ENCODE peak calls at places on chromosomes 16 and 17, in four cellular contexts. Q, E, A and F are unnamed samples.

GRCh38 chr16:87671715-87672270 is 69.5 kb downstream of the JPH3 start:
- DNase-seq in Q (no peak), E (no peak), A (no peak), F (no peak)

GRCh38 chr16:30997887-30998711 is 12.3 kb downstream of the STX1B start:
- DNase-seq in Q (no peak), E (no peak), A (no peak), F (peak; percentile 92)

GRCh38 chr16:81315271-81316175 is 761 bp downstream of the GAN start:
- DNase-seq in Q (peak; percentile 26), E (peak; percentile 45), A (peak; percentile 58), F (peak; percentile 43)

GRCh38 chr17:6753565-6753964 is 2.3 kb upstream of the XAF1 start:
- DNase-seq in Q (no peak), E (peak; percentile 61), A (peak; percentile 74), F (no peak)

GRCh38 chr17:68456529-68457167 is 648 bp downstream of the WIPI1 start:
- DNase-seq in Q (peak; percentile 36), E (peak; percentile 88), A (peak; percentile 87), F (peak; percentile 93)

GRCh38 chr17:28320215-28321061 is 1.4 kb downstream of the TMEM97 start:
- DNase-seq in Q (no peak), E (no peak), A (no peak), F (peak; percentile 18)

GRCh38 chr16:65120811-65121721 is 797 bp downstream of the CDH11 start:
- DNase-seq in Q (no peak), E (peak; percentile 59), A (peak; percentile 51), F (peak; percentile 48)

GRCh38 chr17:39677581-39678339 is 9.5 kb downstream of the PNMT start:
- DNase-seq in Q (no peak), E (no peak), A (no peak), F (no peak)

GRCh38 chr17:53662608-53663007 is 160.1 kb upstream of the KIF2B start:
- DNase-seq in Q (no peak), E (no peak), A (no peak), F (no peak)

DNA sequence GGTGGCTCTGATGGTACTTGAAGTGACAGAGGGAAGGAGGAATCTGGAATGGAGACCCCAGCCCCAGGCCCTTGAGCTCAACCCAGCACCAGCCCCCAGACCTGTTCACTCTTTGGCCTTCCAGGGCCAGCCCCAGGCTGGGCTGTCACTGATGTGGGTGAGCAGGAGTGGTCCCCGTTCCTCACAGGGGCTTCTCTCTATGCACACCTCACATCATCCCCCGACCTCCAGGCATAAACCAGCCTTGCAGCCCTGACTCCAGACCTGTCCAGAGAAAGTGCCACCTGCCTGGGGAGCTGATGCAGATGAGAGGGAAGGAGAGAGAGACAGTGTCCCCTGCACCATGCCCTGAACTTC is 182.6 kb upstream of the SDK2 start:
- DNase-seq in Q (no peak), E (no peak), A (no peak), F (no peak)
- H3K9ac ChIP-seq in Q (no peak overlapping the region), E (no peak overlapping the region), A (no peak overlapping the region), F (no peak overlapping the region)

DNA sequence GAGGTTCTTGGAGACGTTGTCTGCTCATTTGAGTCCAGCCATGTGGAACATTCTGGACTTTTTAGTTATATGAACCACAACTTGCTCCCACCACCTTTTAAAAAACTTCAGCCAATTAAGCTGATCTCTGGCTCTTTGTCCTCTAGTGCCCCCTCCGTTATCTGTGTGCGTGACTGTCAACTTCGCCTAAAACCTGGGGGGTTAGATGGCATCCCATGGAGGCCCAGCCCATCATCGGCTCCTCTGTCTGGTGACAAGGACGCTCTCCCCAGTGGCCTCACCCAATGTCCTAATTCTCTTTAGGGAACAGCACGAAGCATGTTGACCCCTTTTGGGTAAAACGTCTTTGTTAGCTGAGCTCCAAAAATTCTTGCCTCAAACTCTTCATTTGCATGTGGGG is 341.0 kb upstream of the TNRC6C start:
- DNase-seq in Q (no peak), E (no peak), A (no peak), F (no peak)
- TF ChIP-seq EZH2 in Q (no peak), E (no peak), A (no peak), F (no peak)

DNA sequence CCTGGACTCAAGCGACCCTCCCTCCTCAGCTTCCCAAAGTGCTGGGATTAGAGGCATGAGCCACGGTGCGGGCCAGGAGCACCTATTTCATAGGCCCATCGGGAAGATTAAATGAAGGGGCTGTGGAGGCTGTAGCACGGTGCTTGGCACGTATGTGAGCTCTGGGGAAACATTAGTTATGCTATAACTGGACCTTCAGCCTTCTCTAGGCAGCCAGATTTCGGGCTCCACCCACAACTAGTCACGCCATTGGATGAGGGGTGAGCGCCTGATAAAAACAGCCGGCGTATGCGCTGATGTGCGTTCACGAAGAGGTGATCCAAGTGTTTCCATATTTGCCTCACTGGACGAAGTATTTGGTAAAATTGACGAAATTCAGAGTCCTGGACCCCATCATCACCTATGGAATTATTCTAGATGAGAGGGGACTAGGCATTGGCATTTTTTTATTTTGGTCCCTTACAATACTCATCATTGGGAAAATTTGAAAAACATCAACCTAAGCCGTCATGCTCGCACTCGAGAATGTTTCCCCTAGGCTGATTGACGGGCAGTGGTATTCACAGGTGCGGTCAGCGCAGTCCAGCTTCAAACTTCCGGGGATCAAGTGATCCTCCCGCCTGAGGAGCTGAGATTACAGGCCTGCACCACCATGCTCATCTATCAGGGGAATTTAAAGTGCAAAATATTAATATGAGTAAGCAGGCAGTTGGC is 1.8 kb upstream of the ANKRD11 start:
- DNase-seq in Q (no peak), E (no peak), A (no peak), F (no peak)
- H3K9ac ChIP-seq in Q (no peak overlapping the region), E (no peak overlapping the region), A (no peak overlapping the region), F (no peak overlapping the region)

GRCh38 chr17:10144456-10144855 is 54.0 kb downstream of the GAS7 start:
- DNase-seq in Q (no peak), E (no peak), A (no peak), F (no peak)

GRCh38 chr17:10155334-10156081 is 42.9 kb downstream of the GAS7 start:
- DNase-seq in Q (no peak), E (no peak), A (no peak), F (peak; percentile 75)

GRCh38 chr17:10144976-10145375 is 53.4 kb downstream of the GAS7 start:
- DNase-seq in Q (no peak), E (no peak), A (no peak), F (no peak)

GRCh38 chr17:10151667-10152496 is 46.5 kb downstream of the GAS7 start:
- DNase-seq in Q (no peak), E (no peak), A (no peak), F (no peak)

DNA sequence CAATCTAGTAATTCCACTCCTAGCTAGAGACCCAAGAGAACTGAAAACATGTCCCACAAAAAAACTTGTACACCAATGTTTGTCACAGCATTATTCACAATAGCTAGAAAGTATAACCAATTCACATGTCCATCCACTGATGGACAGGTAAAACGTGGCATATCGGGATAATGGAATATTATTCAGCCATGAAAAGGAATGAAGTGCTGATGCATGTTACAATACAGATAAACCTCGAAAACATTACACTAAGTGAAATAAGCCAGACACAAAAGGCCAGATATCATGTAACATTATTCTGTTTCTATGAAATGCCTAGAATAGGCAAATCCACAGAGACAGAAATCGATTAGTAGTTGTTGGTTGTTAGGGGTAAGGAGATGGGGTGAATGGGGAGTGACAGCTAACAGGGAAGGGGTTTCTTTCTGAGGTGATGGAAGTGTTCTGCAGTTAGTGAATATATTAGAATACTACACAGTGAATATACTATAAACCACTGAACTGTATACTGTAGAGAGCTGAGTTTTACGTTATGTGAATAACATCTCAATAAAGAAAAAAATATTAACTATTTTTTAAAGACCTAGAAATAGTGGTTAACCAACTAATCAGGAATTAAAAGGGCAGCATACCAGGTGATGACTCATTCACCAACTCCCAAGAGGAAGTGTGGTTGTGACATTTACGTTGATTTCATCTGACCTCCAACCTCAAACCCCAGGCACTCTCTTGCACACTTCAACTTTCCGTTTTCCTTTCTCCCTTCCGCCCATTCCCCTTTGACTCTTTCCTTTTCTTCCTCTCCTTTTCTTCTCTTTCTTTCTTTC is 48.6 kb downstream of the GAS7 start:
- DNase-seq in Q (no peak), E (no peak), A (no peak), F (peak; percentile 93)
- TF ChIP-seq EZH2 in Q (no peak), E (no peak), A (no peak), F (no peak)

GRCh38 chr17:82215972-82216300 is 3.3 kb upstream of the CCDC57 start:
- DNase-seq in Q (peak; percentile 3), E (no peak), A (no peak), F (no peak)
- H3K9ac ChIP-seq in Q (no peak overlapping the region), E (no peak overlapping the region), A (no peak overlapping the region), F (peak overlapping the region; percentile 16)

GRCh38 chr17:5115673-5116651 is at the start of gene USP6:
- DNase-seq in Q (no peak), E (no peak), A (no peak), F (no peak)
- TF ChIP-seq EZH2 in Q (no peak), E (no peak), A (peak; percentile 88), F (peak; percentile 84)